ENCODE peak calls at places on chromosomes 3 and 15, in five cellular contexts. One of them, this sample, is unnamed. For H3K9me3, the result is how much of the 10 kb centered on the place peaks cover.

GRCh38 chr3:128011140-128011539 is 41.1 kb upstream of the SEC61A1 start:
- DNase-seq in CD8-positive, alpha-beta T cell: no peak
- DNase-seq in H9: peak
- DNase-seq in kidney: no peak
- DNase-seq in left ventricle myocardium inferior: no peak
- DNase-seq in this sample: no peak

GRCh38 chr3:113847664-113848461 is 9.3 kb downstream of the GRAMD1C start:
- DNase-seq in CD8-positive, alpha-beta T cell: no peak
- DNase-seq in H9: no peak
- DNase-seq in kidney: no peak
- DNase-seq in left ventricle myocardium inferior: no peak
- DNase-seq in this sample: no peak

GRCh38 chr3:49017229-49017615 is 1.2 kb downstream of the DALRD3 start:
- DNase-seq in CD8-positive, alpha-beta T cell: no peak
- DNase-seq in H9: no peak
- DNase-seq in kidney: peak
- DNase-seq in left ventricle myocardium inferior: no peak
- DNase-seq in this sample: no peak

GRCh38 chr3:67593761-67594234 is 60.6 kb downstream of the SUCLG2 start:
- DNase-seq in CD8-positive, alpha-beta T cell: no peak
- DNase-seq in H9: peak
- DNase-seq in kidney: no peak
- DNase-seq in left ventricle myocardium inferior: no peak
- DNase-seq in this sample: no peak

GRCh38 chr3:71423151-71423906 is 160.2 kb downstream of the FOXP1 start:
- DNase-seq in CD8-positive, alpha-beta T cell: peak
- DNase-seq in H9: no peak
- DNase-seq in kidney: no peak
- DNase-seq in left ventricle myocardium inferior: peak
- DNase-seq in this sample: no peak

GRCh38 chr15:91311986-91312385 is 211.9 kb downstream of the SV2B start:
- DNase-seq in CD8-positive, alpha-beta T cell: peak
- DNase-seq in H9: no peak
- DNase-seq in kidney: no peak
- DNase-seq in left ventricle myocardium inferior: no peak
- DNase-seq in this sample: no peak

GRCh38 chr3:192207661-192208060 is 519.7 kb downstream of the FGF12 start:
- DNase-seq in CD8-positive, alpha-beta T cell: no peak
- DNase-seq in H9: no peak
- DNase-seq in kidney: no peak
- DNase-seq in left ventricle myocardium inferior: peak
- DNase-seq in this sample: no peak

GRCh38 chr15:67887776-67888175 is 47.9 kb upstream of the RNU6-1 start:
- DNase-seq in CD8-positive, alpha-beta T cell: no peak
- DNase-seq in H9: no peak
- DNase-seq in kidney: no peak
- DNase-seq in left ventricle myocardium inferior: no peak
- DNase-seq in this sample: no peak

GRCh38 chr3:191047930-191048329 is 151.1 kb upstream of the OSTN start:
- DNase-seq in CD8-positive, alpha-beta T cell: no peak
- DNase-seq in H9: no peak
- DNase-seq in kidney: no peak
- DNase-seq in left ventricle myocardium inferior: no peak
- DNase-seq in this sample: no peak

GRCh38 chr3:12135029-12135634 is 23.6 kb downstream of the TIMP4 start:
- DNase-seq in CD8-positive, alpha-beta T cell: peak
- DNase-seq in H9: peak
- DNase-seq in kidney: peak
- DNase-seq in left ventricle myocardium inferior: peak
- DNase-seq in this sample: peak

GRCh38 chr15:32641517-32642059 is at the start of gene SCG5:
- DNase-seq in CD8-positive, alpha-beta T cell: no peak
- DNase-seq in H9: peak
- DNase-seq in kidney: no peak
- DNase-seq in left ventricle myocardium inferior: no peak
- DNase-seq in this sample: no peak

GRCh38 chr15:43886558-43886957 is 59.8 kb downstream of the WDR76 start:
- DNase-seq in CD8-positive, alpha-beta T cell: no peak
- DNase-seq in H9: no peak
- DNase-seq in kidney: no peak
- DNase-seq in left ventricle myocardium inferior: peak
- DNase-seq in this sample: no peak

DNA sequence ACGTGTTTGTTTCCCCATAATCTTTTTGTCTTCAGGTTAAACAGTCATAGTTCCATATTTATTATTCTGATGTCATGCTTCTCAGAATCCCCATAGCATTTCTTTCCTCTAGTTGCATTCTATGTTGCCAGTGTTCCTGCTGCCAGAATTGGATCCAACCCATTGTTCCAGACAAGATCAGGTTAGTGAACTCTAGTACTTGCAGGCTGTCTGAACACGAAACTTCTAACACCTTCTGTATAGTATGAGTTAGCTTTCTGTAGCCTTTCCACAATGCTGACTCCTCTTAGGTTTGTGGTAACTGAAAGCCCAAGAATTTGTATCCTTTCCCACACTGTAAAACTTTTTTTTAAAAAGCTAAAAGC is 88.0 kb upstream of the ROPN1 start:
- DNase-seq in CD8-positive, alpha-beta T cell: no peak
- DNase-seq in H9: no peak
- DNase-seq in kidney: no peak
- DNase-seq in left ventricle myocardium inferior: no peak
- DNase-seq in this sample: no peak
- TF ChIP-seq CTCF in CD8-positive, alpha-beta T cell: no peak
- TF ChIP-seq CTCF in H9: no peak
- TF ChIP-seq CTCF in kidney: no peak
- TF ChIP-seq CTCF in left ventricle myocardium inferior: no peak
- TF ChIP-seq CTCF in this sample: no peak

DNA sequence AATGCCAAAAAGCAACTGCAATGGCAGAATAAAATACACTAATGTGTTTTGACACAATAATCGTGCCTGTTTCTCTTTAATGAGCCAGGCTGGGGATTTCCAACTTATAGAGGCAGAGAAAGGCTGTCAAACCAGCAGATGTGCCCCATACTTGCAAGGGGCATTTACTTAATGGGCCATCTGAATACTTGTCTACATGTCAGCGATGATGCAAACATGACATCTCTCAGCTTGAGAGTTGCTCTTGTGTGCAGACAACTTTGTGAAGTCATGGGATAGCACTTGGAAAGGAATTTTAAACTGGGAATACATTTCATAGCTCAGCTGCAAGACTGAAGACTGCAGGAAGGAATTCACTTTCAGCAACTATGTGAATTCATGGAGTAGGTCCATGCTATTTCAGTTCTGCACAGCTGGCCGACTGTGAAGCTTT is 127.4 kb upstream of the ADAMTS9 start:
- DNase-seq in CD8-positive, alpha-beta T cell: no peak
- DNase-seq in H9: no peak
- DNase-seq in kidney: no peak
- DNase-seq in left ventricle myocardium inferior: no peak
- DNase-seq in this sample: no peak
- H3K27ac ChIP-seq in CD8-positive, alpha-beta T cell: no peak
- H3K27ac ChIP-seq in H9: no peak
- H3K27ac ChIP-seq in kidney: no peak
- H3K27ac ChIP-seq in left ventricle myocardium inferior: peak
- H3K27ac ChIP-seq in this sample: no peak

DNA sequence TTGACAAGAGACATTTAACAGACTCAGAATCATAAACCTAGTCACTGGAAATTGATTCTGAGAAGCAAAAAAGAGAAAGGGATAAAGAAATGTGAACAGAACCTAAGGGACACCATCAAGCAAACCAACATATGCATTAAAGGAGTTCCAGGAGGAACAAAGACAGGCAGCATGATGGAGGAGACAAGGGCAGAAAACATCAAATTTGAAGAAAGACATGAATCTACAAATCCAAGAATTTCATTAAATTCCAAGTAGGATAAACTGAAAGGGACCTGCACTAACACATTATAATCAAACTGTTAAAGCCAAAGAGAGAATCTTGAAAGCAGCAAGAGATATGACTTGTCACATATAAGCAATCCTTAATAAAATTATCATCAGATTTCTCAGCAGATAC is 122.3 kb downstream of the STT3B start:
- DNase-seq in CD8-positive, alpha-beta T cell: no peak
- DNase-seq in H9: no peak
- DNase-seq in kidney: no peak
- DNase-seq in left ventricle myocardium inferior: no peak
- DNase-seq in this sample: no peak
- H3K9me3 ChIP-seq in CD8-positive, alpha-beta T cell: under half
- H3K9me3 ChIP-seq in H9: under half
- H3K9me3 ChIP-seq in kidney: under half
- H3K9me3 ChIP-seq in left ventricle myocardium inferior: half or more
- H3K9me3 ChIP-seq in this sample: half or more

GRCh38 chr3:142904639-142905441 is 16.0 kb upstream of the PCOLCE2 start:
- DNase-seq in CD8-positive, alpha-beta T cell: no peak
- DNase-seq in H9: peak
- DNase-seq in kidney: no peak
- DNase-seq in left ventricle myocardium inferior: no peak
- DNase-seq in this sample: no peak
- TF ChIP-seq CTCF in CD8-positive, alpha-beta T cell: no peak
- TF ChIP-seq CTCF in H9: peak
- TF ChIP-seq CTCF in kidney: no peak
- TF ChIP-seq CTCF in left ventricle myocardium inferior: no peak
- TF ChIP-seq CTCF in this sample: no peak

GRCh38 chr3:157099337-157100078 is 60.4 kb downstream of the CCNL1 start:
- DNase-seq in CD8-positive, alpha-beta T cell: peak
- DNase-seq in H9: no peak
- DNase-seq in kidney: no peak
- DNase-seq in left ventricle myocardium inferior: no peak
- DNase-seq in this sample: no peak
- H3K27ac ChIP-seq in CD8-positive, alpha-beta T cell: no peak
- H3K27ac ChIP-seq in H9: no peak
- H3K27ac ChIP-seq in kidney: no peak
- H3K27ac ChIP-seq in left ventricle myocardium inferior: peak
- H3K27ac ChIP-seq in this sample: no peak

GRCh38 chr15:79914728-79915127 is 17.9 kb upstream of the MTHFS start:
- DNase-seq in CD8-positive, alpha-beta T cell: no peak
- DNase-seq in H9: no peak
- DNase-seq in kidney: no peak
- DNase-seq in left ventricle myocardium inferior: no peak
- DNase-seq in this sample: no peak
- H3K9me3 ChIP-seq in CD8-positive, alpha-beta T cell: under half
- H3K9me3 ChIP-seq in H9: under half
- H3K9me3 ChIP-seq in kidney: under half
- H3K9me3 ChIP-seq in left ventricle myocardium inferior: half or more
- H3K9me3 ChIP-seq in this sample: half or more